ENCODE peak calls at places on chromosomes 2 and 18, in six cellular contexts. One of them, this sample, is unnamed.

GRCh38 chr18:47331051-47331450 is 79.6 kb upstream of the SKOR2 start:
- DNase-seq in body of pancreas: no peak
- DNase-seq in psoas muscle: no peak
- DNase-seq in adipocyte: no peak
- DNase-seq in IMR-90: no peak
- DNase-seq in stimulated activated CD4-positive, alpha-beta T cell treated with anti-CD3 and anti-CD28 coated beads, Interleukin-4, amount 100 ng/mL, for 1 hour: no peak
- DNase-seq in this sample: no peak

GRCh38 chr2:209389124-209389523 is 34.7 kb upstream of the MAP2 start:
- DNase-seq in psoas muscle: no peak
- DNase-seq in body of pancreas: no peak
- DNase-seq in adipocyte: no peak
- DNase-seq in IMR-90: no peak
- DNase-seq in stimulated activated CD4-positive, alpha-beta T cell treated with anti-CD3 and anti-CD28 coated beads, Interleukin-4, amount 100 ng/mL, for 1 hour: no peak
- DNase-seq in this sample: no peak

GRCh38 chr2:101124684-101125366 is 26.4 kb downstream of the TBC1D8 start:
- DNase-seq in stimulated activated CD4-positive, alpha-beta T cell treated with anti-CD3 and anti-CD28 coated beads, Interleukin-4, amount 100 ng/mL, for 1 hour: no peak
- DNase-seq in adipocyte: peak
- DNase-seq in psoas muscle: peak
- DNase-seq in IMR-90: peak
- DNase-seq in body of pancreas: peak
- DNase-seq in this sample: no peak

GRCh38 chr2:74735544-74735943 is 81.5 kb downstream of the SEMA4F start:
- DNase-seq in adipocyte: no peak
- DNase-seq in body of pancreas: peak
- DNase-seq in psoas muscle: no peak
- DNase-seq in IMR-90: no peak
- DNase-seq in stimulated activated CD4-positive, alpha-beta T cell treated with anti-CD3 and anti-CD28 coated beads, Interleukin-4, amount 100 ng/mL, for 1 hour: no peak
- DNase-seq in this sample: no peak

GRCh38 chr2:135839713-135840112 is 2.7 kb upstream of the LCT start:
- DNase-seq in body of pancreas: no peak
- DNase-seq in adipocyte: peak
- DNase-seq in psoas muscle: no peak
- DNase-seq in stimulated activated CD4-positive, alpha-beta T cell treated with anti-CD3 and anti-CD28 coated beads, Interleukin-4, amount 100 ng/mL, for 1 hour: no peak
- DNase-seq in IMR-90: peak
- DNase-seq in this sample: no peak

GRCh38 chr2:13006407-13006806 is 289.7 kb downstream of the TRIB2 start:
- DNase-seq in psoas muscle: no peak
- DNase-seq in IMR-90: no peak
- DNase-seq in body of pancreas: no peak
- DNase-seq in adipocyte: no peak
- DNase-seq in stimulated activated CD4-positive, alpha-beta T cell treated with anti-CD3 and anti-CD28 coated beads, Interleukin-4, amount 100 ng/mL, for 1 hour: no peak
- DNase-seq in this sample: no peak

GRCh38 chr2:160214461-160215055 is 14.5 kb upstream of the ITGB6 start:
- DNase-seq in stimulated activated CD4-positive, alpha-beta T cell treated with anti-CD3 and anti-CD28 coated beads, Interleukin-4, amount 100 ng/mL, for 1 hour: no peak
- DNase-seq in body of pancreas: no peak
- DNase-seq in IMR-90: peak
- DNase-seq in adipocyte: peak
- DNase-seq in psoas muscle: peak
- DNase-seq in this sample: no peak

GRCh38 chr18:56168049-56168781 is 470.2 kb downstream of the TXNL1 start:
- DNase-seq in adipocyte: peak
- DNase-seq in stimulated activated CD4-positive, alpha-beta T cell treated with anti-CD3 and anti-CD28 coated beads, Interleukin-4, amount 100 ng/mL, for 1 hour: no peak
- DNase-seq in IMR-90: peak
- DNase-seq in body of pancreas: peak
- DNase-seq in psoas muscle: no peak
- DNase-seq in this sample: no peak

GRCh38 chr18:56076735-56077134 is 488.7 kb upstream of the TCF4 start:
- DNase-seq in psoas muscle: no peak
- DNase-seq in body of pancreas: no peak
- DNase-seq in adipocyte: no peak
- DNase-seq in stimulated activated CD4-positive, alpha-beta T cell treated with anti-CD3 and anti-CD28 coated beads, Interleukin-4, amount 100 ng/mL, for 1 hour: no peak
- DNase-seq in IMR-90: peak
- DNase-seq in this sample: no peak

GRCh38 chr2:43276962-43277383 is 50.6 kb upstream of the ZFP36L2 start:
- DNase-seq in psoas muscle: no peak
- DNase-seq in stimulated activated CD4-positive, alpha-beta T cell treated with anti-CD3 and anti-CD28 coated beads, Interleukin-4, amount 100 ng/mL, for 1 hour: no peak
- DNase-seq in body of pancreas: peak
- DNase-seq in IMR-90: no peak
- DNase-seq in adipocyte: no peak
- DNase-seq in this sample: no peak

GRCh38 chr2:169933124-169933711 is 106.0 kb downstream of the UBR3 start:
- DNase-seq in adipocyte: peak
- DNase-seq in IMR-90: peak
- DNase-seq in body of pancreas: no peak
- DNase-seq in psoas muscle: no peak
- DNase-seq in stimulated activated CD4-positive, alpha-beta T cell treated with anti-CD3 and anti-CD28 coated beads, Interleukin-4, amount 100 ng/mL, for 1 hour: no peak
- DNase-seq in this sample: no peak

GRCh38 chr2:8543065-8543411 is 138.8 kb upstream of the ID2 start:
- DNase-seq in IMR-90: no peak
- DNase-seq in stimulated activated CD4-positive, alpha-beta T cell treated with anti-CD3 and anti-CD28 coated beads, Interleukin-4, amount 100 ng/mL, for 1 hour: peak
- DNase-seq in adipocyte: no peak
- DNase-seq in psoas muscle: no peak
- DNase-seq in body of pancreas: no peak
- DNase-seq in this sample: no peak

GRCh38 chr2:103902347-103902746 is 951.6 kb upstream of the POU3F3 start:
- DNase-seq in psoas muscle: no peak
- DNase-seq in stimulated activated CD4-positive, alpha-beta T cell treated with anti-CD3 and anti-CD28 coated beads, Interleukin-4, amount 100 ng/mL, for 1 hour: no peak
- DNase-seq in adipocyte: no peak
- DNase-seq in IMR-90: no peak
- DNase-seq in body of pancreas: no peak
- DNase-seq in this sample: no peak

GRCh38 chr18:8946046-8946838 is 156.3 kb upstream of the NDUFV2 start:
- DNase-seq in body of pancreas: no peak
- DNase-seq in adipocyte: peak
- DNase-seq in stimulated activated CD4-positive, alpha-beta T cell treated with anti-CD3 and anti-CD28 coated beads, Interleukin-4, amount 100 ng/mL, for 1 hour: no peak
- DNase-seq in psoas muscle: no peak
- DNase-seq in IMR-90: peak
- DNase-seq in this sample: no peak

GRCh38 chr2:109637749-109638570 is 23.8 kb downstream of the SOWAHC start:
- DNase-seq in psoas muscle: no peak
- DNase-seq in adipocyte: peak
- DNase-seq in body of pancreas: no peak
- DNase-seq in IMR-90: peak
- DNase-seq in stimulated activated CD4-positive, alpha-beta T cell treated with anti-CD3 and anti-CD28 coated beads, Interleukin-4, amount 100 ng/mL, for 1 hour: no peak
- DNase-seq in this sample: no peak

GRCh38 chr18:62045316-62045715 is 141.5 kb downstream of the PIGN start:
- DNase-seq in psoas muscle: no peak
- DNase-seq in IMR-90: no peak
- DNase-seq in body of pancreas: no peak
- DNase-seq in stimulated activated CD4-positive, alpha-beta T cell treated with anti-CD3 and anti-CD28 coated beads, Interleukin-4, amount 100 ng/mL, for 1 hour: no peak
- DNase-seq in adipocyte: no peak
- DNase-seq in this sample: no peak

GRCh38 chr18:65498605-65499004 is 252.2 kb upstream of the CDH7 start:
- DNase-seq in IMR-90: no peak
- DNase-seq in body of pancreas: no peak
- DNase-seq in stimulated activated CD4-positive, alpha-beta T cell treated with anti-CD3 and anti-CD28 coated beads, Interleukin-4, amount 100 ng/mL, for 1 hour: no peak
- DNase-seq in adipocyte: no peak
- DNase-seq in psoas muscle: no peak
- DNase-seq in this sample: no peak

GRCh38 chr2:15694589-15694986 is 102.9 kb downstream of the DDX1 start:
- DNase-seq in adipocyte: no peak
- DNase-seq in stimulated activated CD4-positive, alpha-beta T cell treated with anti-CD3 and anti-CD28 coated beads, Interleukin-4, amount 100 ng/mL, for 1 hour: no peak
- DNase-seq in IMR-90: no peak
- DNase-seq in body of pancreas: no peak
- DNase-seq in psoas muscle: no peak
- DNase-seq in this sample: no peak

GRCh38 chr2:24047703-24048033 is 477 bp upstream of the WDCP start:
- DNase-seq in stimulated activated CD4-positive, alpha-beta T cell treated with anti-CD3 and anti-CD28 coated beads, Interleukin-4, amount 100 ng/mL, for 1 hour: no peak
- DNase-seq in adipocyte: no peak
- DNase-seq in IMR-90: no peak
- DNase-seq in body of pancreas: no peak
- DNase-seq in psoas muscle: no peak
- DNase-seq in this sample: no peak

GRCh38 chr2:157508676-157509075 is 64.8 kb upstream of the CYTIP start:
- DNase-seq in stimulated activated CD4-positive, alpha-beta T cell treated with anti-CD3 and anti-CD28 coated beads, Interleukin-4, amount 100 ng/mL, for 1 hour: no peak
- DNase-seq in adipocyte: peak
- DNase-seq in IMR-90: no peak
- DNase-seq in psoas muscle: no peak
- DNase-seq in body of pancreas: no peak
- DNase-seq in this sample: no peak

GRCh38 chr2:168194784-168195522 is 52.4 kb downstream of the STK39 start:
- DNase-seq in IMR-90: peak
- DNase-seq in body of pancreas: no peak
- DNase-seq in stimulated activated CD4-positive, alpha-beta T cell treated with anti-CD3 and anti-CD28 coated beads, Interleukin-4, amount 100 ng/mL, for 1 hour: peak
- DNase-seq in adipocyte: peak
- DNase-seq in psoas muscle: no peak
- DNase-seq in this sample: no peak

GRCh38 chr18:46482831-46483230 is 174.2 kb downstream of the LOXHD1 start:
- DNase-seq in IMR-90: no peak
- DNase-seq in stimulated activated CD4-positive, alpha-beta T cell treated with anti-CD3 and anti-CD28 coated beads, Interleukin-4, amount 100 ng/mL, for 1 hour: no peak
- DNase-seq in psoas muscle: no peak
- DNase-seq in adipocyte: no peak
- DNase-seq in body of pancreas: no peak
- DNase-seq in this sample: no peak

GRCh38 chr2:159859583-159859982 is 61.6 kb upstream of the CD302 start:
- DNase-seq in body of pancreas: no peak
- DNase-seq in adipocyte: no peak
- DNase-seq in stimulated activated CD4-positive, alpha-beta T cell treated with anti-CD3 and anti-CD28 coated beads, Interleukin-4, amount 100 ng/mL, for 1 hour: no peak
- DNase-seq in psoas muscle: no peak
- DNase-seq in IMR-90: no peak
- DNase-seq in this sample: no peak

GRCh38 chr2:18835787-18836186 is 246.4 kb upstream of the NT5C1B start:
- DNase-seq in psoas muscle: no peak
- DNase-seq in stimulated activated CD4-positive, alpha-beta T cell treated with anti-CD3 and anti-CD28 coated beads, Interleukin-4, amount 100 ng/mL, for 1 hour: no peak
- DNase-seq in adipocyte: no peak
- DNase-seq in IMR-90: no peak
- DNase-seq in body of pancreas: no peak
- DNase-seq in this sample: no peak

GRCh38 chr2:25586726-25587144 is 86.6 kb downstream of the DTNB start:
- DNase-seq in psoas muscle: no peak
- DNase-seq in stimulated activated CD4-positive, alpha-beta T cell treated with anti-CD3 and anti-CD28 coated beads, Interleukin-4, amount 100 ng/mL, for 1 hour: no peak
- DNase-seq in adipocyte: peak
- DNase-seq in IMR-90: peak
- DNase-seq in body of pancreas: no peak
- DNase-seq in this sample: no peak

GRCh38 chr2:218861645-218862318 is 2.2 kb downstream of the WNT6 start:
- DNase-seq in psoas muscle: peak
- DNase-seq in stimulated activated CD4-positive, alpha-beta T cell treated with anti-CD3 and anti-CD28 coated beads, Interleukin-4, amount 100 ng/mL, for 1 hour: no peak
- DNase-seq in adipocyte: no peak
- DNase-seq in IMR-90: no peak
- DNase-seq in body of pancreas: no peak
- DNase-seq in this sample: no peak

GRCh38 chr18:56458770-56459450 is 179.5 kb downstream of the TXNL1 start:
- DNase-seq in adipocyte: no peak
- DNase-seq in stimulated activated CD4-positive, alpha-beta T cell treated with anti-CD3 and anti-CD28 coated beads, Interleukin-4, amount 100 ng/mL, for 1 hour: no peak
- DNase-seq in body of pancreas: no peak
- DNase-seq in psoas muscle: no peak
- DNase-seq in IMR-90: no peak
- DNase-seq in this sample: no peak

GRCh38 chr2:121400206-121400605 is 115.2 kb upstream of the TFCP2L1 start:
- DNase-seq in adipocyte: peak
- DNase-seq in IMR-90: peak
- DNase-seq in psoas muscle: no peak
- DNase-seq in stimulated activated CD4-positive, alpha-beta T cell treated with anti-CD3 and anti-CD28 coated beads, Interleukin-4, amount 100 ng/mL, for 1 hour: no peak
- DNase-seq in body of pancreas: no peak
- DNase-seq in this sample: no peak

This sample was measured in central memory CD8-positive, alpha-beta T cell.